ENCODE peak calls at places on chromosomes 12 and 14, in six cellular contexts. B is heart left ventricle; Y is ovary; J is endothelial cell of umbilical vein; R is CD8-positive, alpha-beta T cell; T is cardiac fibroblast. I is an unnamed sample.

GRCh38 chr14:68979722-68980552 is 835 bp upstream of the ACTN1 start:
- DNase-seq in J (peak), B (peak), T (no peak), Y (peak), R (no peak), I (peak)

GRCh38 chr14:79764288-79764687 is 447.0 kb downstream of the DIO2 start:
- DNase-seq in T (no peak), Y (no peak), B (no peak), R (no peak), J (no peak), I (no peak)

GRCh38 chr12:10073266-10073665 is 25.5 kb downstream of the CLEC1A start:
- DNase-seq in Y (no peak), R (no peak), T (no peak), B (no peak), J (no peak), I (no peak)

GRCh38 chr12:124884587-124885438 is 21.1 kb upstream of the SCARB1 start:
- DNase-seq in R (no peak), Y (no peak), B (no peak), T (no peak), J (no peak), I (no peak)

GRCh38 chr12:5520831-5521230 is 88.9 kb downstream of the NTF3 start:
- DNase-seq in B (no peak), R (no peak), J (no peak), T (no peak), Y (no peak), I (no peak)

GRCh38 chr14:43540948-43541347 is 966.1 kb downstream of the FSCB start:
- DNase-seq in R (no peak), Y (no peak), B (no peak), J (no peak), T (no peak), I (no peak)

GRCh38 chr12:59472273-59472672 is 123.6 kb upstream of the SLC16A7 start:
- DNase-seq in T (no peak), R (no peak), J (no peak), Y (no peak), B (no peak), I (no peak)

GRCh38 chr14:77039285-77040058 is 11.0 kb upstream of the IRF2BPL start:
- DNase-seq in T (peak), Y (no peak), R (no peak), B (no peak), J (peak), I (peak)

GRCh38 chr12:25859976-25860375 is 98.5 kb upstream of the RASSF8 start:
- DNase-seq in T (no peak), B (no peak), Y (no peak), J (no peak), R (peak), I (no peak)

GRCh38 chr12:29133680-29134079 is 15.4 kb upstream of the FAR2 start:
- DNase-seq in T (no peak), Y (no peak), R (no peak), J (no peak), B (no peak), I (no peak)

GRCh38 chr14:24818054-24818822 is 184.2 kb upstream of the GZMB start:
- DNase-seq in R (no peak), Y (no peak), B (no peak), T (no peak), J (peak), I (peak)

GRCh38 chr12:104526320-104526719 is 69.6 kb downstream of the CHST11 start:
- DNase-seq in T (no peak), J (no peak), R (no peak), B (no peak), Y (no peak), I (peak)

GRCh38 chr12:113392988-113393579 is 10.6 kb downstream of the SDS start:
- DNase-seq in Y (peak), B (no peak), R (no peak), T (peak), J (no peak), I (peak)

GRCh38 chr14:22071001-22071400 is 397.4 kb upstream of the OR4E1 start:
- DNase-seq in J (no peak), R (peak), B (peak), T (no peak), Y (no peak), I (no peak)

GRCh38 chr12:50569876-50570275 is 65.1 kb downstream of the DIP2B start:
- DNase-seq in T (no peak), J (no peak), B (no peak), Y (no peak), R (no peak), I (no peak)

GRCh38 chr14:21241218-21241819 is 27.9 kb downstream of the HNRNPC start:
- DNase-seq in B (no peak), T (peak), R (no peak), Y (no peak), J (peak), I (no peak)

GRCh38 chr12:63862187-63863107 is 17.9 kb downstream of the SRGAP1 start:
- DNase-seq in J (peak), B (peak), T (peak), Y (no peak), R (no peak), I (no peak)

GRCh38 chr12:132360906-132361777 is 31.8 kb upstream of the GALNT9 start:
- DNase-seq in R (no peak), Y (peak), J (no peak), B (no peak), T (no peak), I (no peak)

GRCh38 chr14:99976021-99976420 is 89.2 kb upstream of the EVL start:
- DNase-seq in R (no peak), Y (no peak), T (no peak), J (no peak), B (no peak), I (no peak)

GRCh38 chr14:20587489-20588154 is at the start of gene RNASE11:
- DNase-seq in J (no peak), Y (no peak), T (no peak), B (no peak), R (no peak), I (no peak)

GRCh38 chr14:69485701-69486100 is 1.2 kb downstream of the PLEKHD1 start:
- DNase-seq in J (no peak), T (no peak), B (no peak), Y (no peak), R (no peak), I (no peak)

GRCh38 chr14:57533214-57533613 is 39.6 kb upstream of the CCDC198 start:
- DNase-seq in R (no peak), Y (no peak), J (no peak), T (peak), B (no peak), I (no peak)

GRCh38 chr12:64407342-64408223 is 3.4 kb downstream of the XPOT start:
- DNase-seq in Y (no peak), B (no peak), R (no peak), T (no peak), J (no peak), I (no peak)

GRCh38 chr12:11496157-11496851 is 100.9 kb upstream of the PRB2 start:
- DNase-seq in B (no peak), J (no peak), Y (no peak), T (no peak), R (no peak), I (no peak)

GRCh38 chr12:111673503-111673902 is 12.3 kb downstream of the BRAP start:
- DNase-seq in T (peak), Y (no peak), B (no peak), J (peak), R (no peak), I (peak)

GRCh38 chr12:96194572-96194889 is 356 bp downstream of the ELK3 start:
- DNase-seq in T (no peak), B (no peak), Y (no peak), J (no peak), R (no peak), I (no peak)

GRCh38 chr14:50533314-50533705 is 941 bp upstream of the MAP4K5 start:
- DNase-seq in Y (no peak), T (no peak), B (no peak), R (no peak), J (no peak), I (no peak)

GRCh38 chr12:27861428-27862167 is 81.6 kb upstream of the MANSC4 start:
- DNase-seq in R (no peak), J (no peak), T (peak), Y (peak), B (peak), I (no peak)

GRCh38 chr12:89373772-89374572 is 21.7 kb upstream of the DUSP6 start:
- DNase-seq in R (no peak), B (peak), T (peak), J (peak), Y (no peak), I (peak)

GRCh38 chr12:68559246-68559645 is 51.5 kb upstream of the RAP1B start:
- DNase-seq in Y (no peak), B (no peak), T (no peak), J (peak), R (no peak), I (peak)

GRCh38 chr12:49980501-49981158 is 7.9 kb downstream of the AQP6 start:
- DNase-seq in B (no peak), R (no peak), T (no peak), Y (no peak), J (no peak), I (no peak)

GRCh38 chr14:60313093-60313492 is 64.1 kb downstream of the PPM1A start:
- DNase-seq in B (no peak), J (no peak), Y (no peak), T (peak), R (no peak), I (no peak)

GRCh38 chr14:90545966-90546751 is 149.3 kb downstream of the CALM1 start:
- DNase-seq in J (no peak), R (no peak), T (peak), B (peak), Y (no peak), I (peak)

GRCh38 chr14:36363704-36364103 is 43.3 kb upstream of the MBIP start:
- DNase-seq in R (no peak), J (no peak), B (no peak), T (no peak), Y (no peak), I (no peak)

GRCh38 chr12:42946776-42947435 is 357.4 kb upstream of the PRICKLE1 start:
- DNase-seq in Y (no peak), R (no peak), T (no peak), J (no peak), B (no peak), I (no peak)

GRCh38 chr12:78096909-78097597 is 266.4 kb downstream of the NAV3 start:
- DNase-seq in J (peak), T (peak), B (no peak), Y (no peak), R (no peak), I (peak)

GRCh38 chr12:49264466-49264872 is 413 bp upstream of the TUBA1C start:
- DNase-seq in T (no peak), Y (no peak), R (peak), B (no peak), J (no peak), I (peak)

DNA sequence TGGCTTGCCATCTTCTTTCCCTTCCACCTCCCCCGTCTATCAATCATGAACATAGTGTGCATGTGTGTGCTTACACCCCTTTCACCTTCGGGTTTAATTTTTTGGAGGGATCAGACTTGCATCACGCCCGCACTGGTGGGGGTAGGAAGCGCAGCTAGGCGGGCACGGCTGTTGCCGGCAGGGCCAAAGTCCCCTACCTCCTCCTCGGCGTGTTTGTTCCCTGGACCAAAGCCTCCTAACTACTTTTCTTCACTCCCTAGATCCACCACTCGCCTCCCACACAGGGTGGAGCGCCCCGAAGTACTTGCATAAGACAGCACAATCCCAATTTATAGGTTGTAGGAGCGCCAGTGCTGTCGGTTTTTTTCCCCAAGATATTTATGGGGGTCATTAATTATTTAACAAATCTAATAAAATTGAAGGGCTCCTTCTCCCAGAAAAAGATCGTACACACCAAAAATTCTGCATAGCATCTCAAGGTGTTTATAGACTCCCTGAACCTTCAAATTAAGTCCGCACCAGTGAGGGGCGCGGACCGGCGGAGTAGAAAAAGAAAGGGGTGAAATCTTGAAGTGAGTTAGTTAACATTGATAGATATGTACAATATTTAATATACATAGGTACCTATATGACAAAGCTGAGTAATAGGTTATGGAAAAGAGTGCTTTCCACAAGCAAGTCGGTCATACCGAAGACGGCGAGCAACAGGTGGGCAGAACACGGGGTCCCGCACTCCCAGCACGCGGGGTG is 714 bp downstream of the PKP2 start:
- DNase-seq in Y (peak), B (peak), T (no peak), R (no peak), J (no peak), I (peak)
- H3K4me3 ChIP-seq in Y (peak), B (peak), T (peak), R (peak), J (peak), I (no peak)

GRCh38 chr12:14315501-14315900 is 50.0 kb upstream of the ATF7IP start:
- DNase-seq in T (no peak), Y (no peak), B (no peak), J (no peak), R (no peak), I (no peak)
- H3K4me3 ChIP-seq in T (no peak), Y (no peak), B (no peak), J (no peak), R (no peak), I (no peak)

GRCh38 chr14:56378474-56378873 is 201.1 kb upstream of the TMEM260 start:
- DNase-seq in B (no peak), Y (no peak), R (no peak), T (peak), J (peak), I (no peak)
- H3K4me3 ChIP-seq in B (no peak), Y (no peak), R (no peak), T (no peak), J (no peak), I (no peak)

GRCh38 chr12:93756295-93756694 is 79.1 kb downstream of the CRADD start:
- DNase-seq in R (no peak), J (no peak), Y (no peak), B (no peak), T (no peak), I (no peak)

GRCh38 chr12:93759512-93760081 is 82.4 kb downstream of the CRADD start:
- DNase-seq in Y (no peak), T (no peak), B (no peak), R (no peak), J (peak), I (no peak)

GRCh38 chr12:93760275-93760875 is 83.2 kb downstream of the CRADD start:
- DNase-seq in J (no peak), B (no peak), Y (no peak), T (no peak), R (no peak), I (peak)

GRCh38 chr12:93758974-93759373 is 81.8 kb downstream of the CRADD start:
- DNase-seq in Y (no peak), T (no peak), B (no peak), R (no peak), J (no peak), I (no peak)

GRCh38 chr12:93757792-93758694 is 80.9 kb downstream of the CRADD start:
- DNase-seq in Y (no peak), R (no peak), J (no peak), T (no peak), B (no peak), I (no peak)
- H3K4me3 ChIP-seq in Y (no peak), R (no peak), J (no peak), T (no peak), B (no peak), I (no peak)

GRCh38 chr12:53983580-53984572 is 1.1 kb upstream of the HOXC10 start:
- DNase-seq in B (no peak), J (no peak), Y (no peak), R (no peak), T (no peak), I (no peak)
- H3K4me3 ChIP-seq in B (no peak), J (no peak), Y (no peak), R (no peak), T (no peak), I (peak)

GRCh38 chr12:121466800-121467637 is 67.1 kb downstream of the RNF34 start:
- DNase-seq in Y (peak), T (peak), J (peak), B (peak), R (peak), I (peak)
- H3K4me3 ChIP-seq in Y (peak), T (peak), J (peak), B (peak), R (peak), I (peak)

GRCh38 chr14:96221109-96221650 is 16.5 kb downstream of the BDKRB2 start:
- DNase-seq in B (no peak), T (no peak), Y (no peak), R (no peak), J (no peak), I (no peak)
- H3K4me3 ChIP-seq in B (no peak), T (no peak), Y (no peak), R (no peak), J (no peak), I (no peak)

GRCh38 chr14:93958567-93959238 is 17.7 kb downstream of the ASB2 start:
- DNase-seq in Y (no peak), J (no peak), T (no peak), R (no peak), B (no peak), I (peak)
- H3K4me3 ChIP-seq in Y (no peak), J (no peak), T (no peak), R (peak), B (no peak), I (no peak)